ENCODE peak calls at places on chromosomes 3 and 15, in four cellular contexts. U is uterus, V is ovary, S is fibroblast of the aortic adventitia. G is an unnamed sample.

GRCh38 chr3:174397848-174398247 is 461.3 kb upstream of the NAALADL2 start:
- DNase-seq in U (no peak), V (no peak), S (peak; percentile 75), G (no peak)

GRCh38 chr3:126912491-126913195 is 70.3 kb upstream of the PLXNA1 start:
- DNase-seq in U (no peak), V (no peak), S (no peak), G (no peak)

GRCh38 chr15:70815604-70816003 is 38.4 kb downstream of the LARP6 start:
- DNase-seq in U (no peak), V (no peak), S (no peak), G (no peak)

GRCh38 chr3:151873433-151873832 is at the start of gene SUCNR1:
- DNase-seq in U (no peak), V (no peak), S (no peak), G (no peak)

GRCh38 chr15:57772223-57772957 is 65.9 kb downstream of the POLR2M start:
- DNase-seq in U (no peak), V (no peak), S (peak; percentile 29), G (no peak)

GRCh38 chr3:100401674-100402036 is 316 bp downstream of the LNP1 start:
- DNase-seq in U (peak; percentile 40), V (peak; percentile 62), S (peak; percentile 53), G (peak; percentile 24)

GRCh38 chr3:188037965-188038581 is 115.9 kb upstream of the LPP start:
- DNase-seq in U (no peak), V (no peak), S (no peak), G (no peak)

GRCh38 chr15:36469567-36469966 is 109.9 kb upstream of the CDIN1 start:
- DNase-seq in U (no peak), V (no peak), S (peak; percentile 8), G (no peak)

GRCh38 chr3:49122886-49123545 is 2.4 kb upstream of the USP19 start:
- DNase-seq in U (no peak), V (no peak), S (no peak), G (no peak)

GRCh38 chr3:130916507-130917167 is 22.8 kb downstream of the ATP2C1 start:
- DNase-seq in U (no peak), V (no peak), S (no peak), G (no peak)

GRCh38 chr15:95556225-95556624 is 774.3 kb upstream of the NR2F2 start:
- DNase-seq in U (no peak), V (no peak), S (peak; percentile 40), G (no peak)

GRCh38 chr3:122680381-122681293 is at the start of gene PARP14:
- DNase-seq in U (peak; percentile 74), V (peak; percentile 83), S (peak; percentile 74), G (peak; percentile 27)
- TF ChIP-seq CTCF in U (no peak), V (no peak), S (peak; percentile 23), G (no peak)

DNA sequence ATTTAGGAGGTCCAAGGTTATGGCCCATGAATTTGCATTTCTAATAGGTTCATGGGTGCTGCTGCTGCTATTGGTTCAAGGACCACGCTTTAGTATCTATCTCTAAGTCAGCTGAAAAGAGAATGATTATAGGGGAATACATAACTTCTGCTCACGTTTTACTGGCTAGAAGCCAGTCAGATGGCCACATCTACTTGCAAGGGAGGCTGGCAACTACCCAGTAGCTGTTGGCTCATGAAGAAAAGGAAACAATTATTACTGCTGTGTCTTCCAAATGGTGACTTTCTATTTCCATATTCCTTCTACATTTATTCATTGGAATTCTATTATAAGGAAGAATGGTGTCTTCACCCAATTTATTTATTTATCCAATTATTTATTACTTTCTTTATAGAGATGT is 54.2 kb downstream of the SLC25A36 start:
- DNase-seq in U (no peak), V (no peak), S (no peak), G (no peak)
- TF ChIP-seq CTCF in U (no peak), V (no peak), S (no peak), G (no peak)

GRCh38 chr3:65412591-65412990 is 626.1 kb downstream of the MAGI1 start:
- DNase-seq in U (peak; percentile 20), V (no peak), S (no peak), G (no peak)
- TF ChIP-seq CTCF in U (no peak), V (no peak), S (no peak), G (no peak)

GRCh38 chr3:35486295-35486694 is 153.0 kb upstream of the ARPP21 start:
- DNase-seq in U (no peak), V (no peak), S (no peak), G (no peak)
- TF ChIP-seq CTCF in U (no peak), V (no peak), S (no peak), G (no peak)

G was measured in omental fat pad.